ENCODE peak calls at places on chromosomes 13 and 19, in ten cellular contexts. I is chondrocyte; J is NCI-H1092 treated with DMSO at 0.1 percent for 48 hours; M is stimulated activated CD4-positive, alpha-beta T cell treated with anti-CD3 and anti-CD28 coated beads, Interleukin-4, amount 100 ng/mL, for 48 hours; R is left cardiac atrium; P is T-helper 9 cell; V is Kasumi-1; B is OCI-LY7; S is esophagus squamous epithelium; Z is IMR-90. U is an unnamed sample.

GRCh38 chr13:67228909-67229308 is 1.2 kb downstream of the PCDH9 start:
- DNase-seq in B (peak), Z (peak), R (no peak), I (no peak), M (no peak), V (no peak), J (no peak), S (no peak), P (no peak), U (no peak)

GRCh38 chr19:55838251-55838650 is 1.9 kb downstream of the NLRP4 start:
- DNase-seq in Z (no peak), B (no peak), V (no peak), J (no peak), I (no peak), R (no peak), S (no peak), M (no peak), P (no peak), U (no peak)

GRCh38 chr13:73767747-73768315 is 366.4 kb downstream of the KLF12 start:
- DNase-seq in M (peak), Z (no peak), V (no peak), S (no peak), P (peak), I (no peak), R (no peak), J (peak), B (peak), U (peak)

GRCh38 chr19:6222884-6223283 is 56.9 kb downstream of the MLLT1 start:
- DNase-seq in P (no peak), M (no peak), R (no peak), Z (no peak), J (no peak), S (no peak), V (no peak), I (peak), B (no peak), U (no peak)

GRCh38 chr13:110454956-110455355 is 106.6 kb downstream of the RAB20 start:
- DNase-seq in V (no peak), J (no peak), M (no peak), B (no peak), S (no peak), Z (no peak), P (no peak), R (no peak), I (no peak), U (no peak)

GRCh38 chr13:20924758-20925394 is 22.3 kb upstream of the XPO4 start:
- DNase-seq in J (peak), Z (peak), I (no peak), R (peak), P (peak), V (peak), S (peak), B (peak), M (peak), U (peak)

GRCh38 chr19:36918090-36918489 is 2.0 kb downstream of the ZNF568 start:
- DNase-seq in S (no peak), I (no peak), P (no peak), V (no peak), Z (no peak), M (no peak), B (no peak), J (no peak), R (no peak), U (no peak)

GRCh38 chr13:51773515-51773914 is 30.4 kb downstream of the DHRS12 start:
- DNase-seq in J (no peak), R (no peak), S (no peak), B (no peak), M (no peak), Z (no peak), P (no peak), V (no peak), I (no peak), U (no peak)

GRCh38 chr19:19485161-19485997 is 30.0 kb downstream of the TSSK6 start:
- DNase-seq in P (no peak), J (no peak), B (no peak), V (no peak), R (no peak), S (no peak), Z (peak), M (no peak), I (no peak), U (no peak)

GRCh38 chr19:18776736-18777135 is 14.4 kb downstream of the COMP start:
- DNase-seq in V (no peak), J (no peak), S (no peak), Z (peak), I (no peak), B (no peak), R (no peak), M (no peak), P (no peak), U (no peak)

GRCh38 chr13:45601680-45602079 is 13.9 kb downstream of the ERICH6B start:
- DNase-seq in R (no peak), M (no peak), P (no peak), V (no peak), Z (no peak), S (no peak), J (no peak), I (no peak), B (no peak), U (no peak)

GRCh38 chr19:3058821-3059314 is 3.4 kb downstream of the TLE5 start:
- DNase-seq in B (no peak), S (no peak), I (no peak), J (no peak), P (no peak), R (no peak), M (no peak), Z (no peak), V (no peak), U (no peak)

GRCh38 chr19:13090511-13091231 is 12.0 kb downstream of the LYL1 start:
- DNase-seq in Z (no peak), B (no peak), P (no peak), R (no peak), S (no peak), M (no peak), J (no peak), I (no peak), V (peak), U (no peak)

GRCh38 chr13:23707674-23708073 is 137.5 kb downstream of the TNFRSF19 start:
- DNase-seq in R (no peak), M (no peak), S (no peak), J (no peak), V (peak), Z (peak), B (no peak), I (no peak), P (no peak), U (no peak)

GRCh38 chr19:44710483-44710882 is 11.5 kb downstream of the CEACAM16 start:
- DNase-seq in R (no peak), S (no peak), B (no peak), P (no peak), J (no peak), I (no peak), Z (no peak), M (no peak), V (no peak), U (no peak)

GRCh38 chr13:60482012-60482411 is 85.0 kb downstream of the TDRD3 start:
- DNase-seq in Z (peak), M (no peak), P (no peak), J (no peak), S (no peak), V (no peak), R (no peak), B (no peak), I (no peak), U (no peak)

GRCh38 chr13:52707375-52707774 is 32.2 kb downstream of the CNMD start:
- DNase-seq in J (peak), I (no peak), S (no peak), B (no peak), R (no peak), Z (no peak), V (peak), M (no peak), P (no peak), U (peak)

GRCh38 chr19:49565261-49565660 is 15.1 kb downstream of the NOSIP start:
- DNase-seq in V (no peak), I (no peak), M (no peak), B (no peak), J (no peak), P (no peak), Z (no peak), S (no peak), R (no peak), U (no peak)

GRCh38 chr13:38685974-38686571 is 804 bp upstream of the FREM2 start:
- DNase-seq in M (no peak), J (peak), I (no peak), B (no peak), Z (no peak), P (no peak), S (no peak), R (no peak), V (peak), U (peak)

GRCh38 chr19:13579388-13580060 is 73.2 kb upstream of the CACNA1A start:
- DNase-seq in R (no peak), M (no peak), B (no peak), I (no peak), S (no peak), V (no peak), P (no peak), Z (peak), J (no peak), U (peak)

GRCh38 chr19:38616265-38616664 is 1.5 kb downstream of the MAP4K1 start:
- DNase-seq in V (no peak), P (no peak), R (no peak), I (no peak), B (peak), S (no peak), M (no peak), Z (no peak), J (no peak), U (no peak)